ENCODE peak calls at places on chromosomes 13 and 19, in nine cellular contexts. N, Y, E, C, Q, K, L, B and A are unnamed samples. For H3K36me3, the result is how much of the 10 kb centered on the place peaks cover.

GRCh38 chr13:51230473-51231105 is 8.4 kb downstream of the FAM124A start:
- DNase-seq in Y (peak), K (peak), C (no peak), Q (peak), B (peak), N (no peak), L (peak), E (no peak), A (no peak)

GRCh38 chr13:23758783-23759527 is 130.2 kb downstream of the MIPEP start:
- DNase-seq in Y (no peak), L (no peak), Q (no peak), N (no peak), C (no peak), B (no peak), K (no peak), E (no peak), A (no peak)

GRCh38 chr13:105159794-105160193 is 1375.7 kb downstream of the EFNB2 start:
- DNase-seq in Y (no peak), Q (no peak), C (no peak), B (no peak), N (no peak), K (no peak), E (no peak), L (no peak), A (no peak)

GRCh38 chr19:41426952-41427646 is at the start of gene B3GNT8:
- DNase-seq in L (peak), Q (peak), Y (peak), E (peak), B (peak), N (peak), K (peak), C (peak), A (peak)

GRCh38 chr19:45917421-45918091 is 3.0 kb upstream of the NANOS2 start:
- DNase-seq in Y (no peak), L (no peak), Q (no peak), N (no peak), K (no peak), E (no peak), B (no peak), C (no peak), A (no peak)

GRCh38 chr13:95343944-95344343 is 42.7 kb upstream of the ABCC4 start:
- DNase-seq in L (no peak), E (no peak), B (no peak), Y (no peak), N (no peak), K (no peak), C (no peak), Q (no peak), A (no peak)

GRCh38 chr19:12648088-12648487 is 18.5 kb downstream of the MAN2B1 start:
- DNase-seq in Y (no peak), N (no peak), L (no peak), C (no peak), Q (no peak), E (no peak), B (peak), K (no peak), A (no peak)

GRCh38 chr19:57308514-57308913 is 11.8 kb upstream of the ZNF543 start:
- DNase-seq in E (no peak), L (no peak), K (no peak), C (no peak), N (no peak), Q (no peak), Y (no peak), B (no peak), A (no peak)

GRCh38 chr19:37948362-37948761 is 41.4 kb downstream of the SIPA1L3 start:
- DNase-seq in Y (peak), L (no peak), E (no peak), C (no peak), Q (no peak), N (no peak), B (no peak), K (no peak), A (no peak)

DNA sequence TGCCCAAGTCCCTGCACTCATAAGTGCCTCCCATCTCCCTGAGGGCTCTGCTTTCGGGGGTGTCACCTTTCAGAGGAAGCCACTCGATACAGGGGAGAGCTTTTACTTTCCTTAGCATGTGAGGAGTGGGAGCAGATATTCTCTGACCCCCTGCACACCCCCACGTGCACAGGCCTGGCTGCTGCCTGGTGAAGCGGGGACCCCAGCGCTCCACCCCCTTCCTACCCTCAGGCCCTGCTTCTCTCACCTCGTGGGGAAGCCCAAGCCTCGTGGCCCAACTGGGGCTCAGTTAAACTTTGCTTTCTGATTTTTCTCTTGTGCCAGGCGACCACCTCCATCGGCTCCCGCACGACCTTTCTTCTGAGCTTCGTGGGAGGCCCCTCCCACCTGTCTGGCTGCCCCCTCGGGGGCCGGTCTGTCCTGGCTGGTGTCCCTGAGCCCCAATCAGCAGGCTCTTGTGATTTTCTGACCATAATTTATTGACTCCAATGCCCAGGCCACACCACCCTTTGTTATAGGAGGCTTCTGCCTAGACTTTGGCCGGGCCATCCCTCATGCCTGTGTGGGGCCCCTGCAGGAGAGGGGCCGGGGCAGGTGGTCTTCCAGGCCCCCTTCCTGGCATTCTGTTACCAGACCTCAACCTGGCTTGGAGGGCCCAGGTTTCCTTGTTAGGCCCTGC is 3.9 kb downstream of the TMED1 start:
- DNase-seq in E (no peak), Y (no peak), L (no peak), B (peak), C (no peak), K (no peak), N (no peak), Q (no peak), A (no peak)
- H3K36me3 ChIP-seq in E (under half), Y (half or more), L (half or more), B (under half), C (under half), K (under half), N (under half), Q (half or more), A (under half)

GRCh38 chr19:1013218-1013617 is 7.7 kb downstream of the TMEM259 start:
- DNase-seq in N (no peak), Q (no peak), K (no peak), B (peak), C (no peak), L (no peak), E (no peak), Y (no peak), A (no peak)

GRCh38 chr19:1016647-1017114 is 4.2 kb downstream of the TMEM259 start:
- DNase-seq in E (no peak), C (no peak), B (peak), K (peak), L (no peak), Q (peak), N (no peak), Y (no peak), A (no peak)

GRCh38 chr19:1015782-1016646 is 4.9 kb downstream of the TMEM259 start:
- DNase-seq in L (no peak), Y (no peak), C (no peak), K (no peak), B (peak), N (no peak), Q (peak), E (no peak), A (no peak)

GRCh38 chr19:1014161-1015060 is 6.5 kb downstream of the TMEM259 start:
- DNase-seq in E (no peak), B (peak), K (no peak), Y (no peak), N (no peak), Q (no peak), L (no peak), C (no peak), A (no peak)

GRCh38 chr19:1015061-1015781 is 5.7 kb downstream of the TMEM259 start:
- DNase-seq in Y (no peak), Q (no peak), B (peak), E (no peak), C (no peak), K (no peak), L (no peak), N (no peak), A (no peak)
- H3K36me3 ChIP-seq in Y (half or more), Q (half or more), B (under half), E (under half), C (under half), K (under half), L (under half), N (under half), A (under half)

DNA sequence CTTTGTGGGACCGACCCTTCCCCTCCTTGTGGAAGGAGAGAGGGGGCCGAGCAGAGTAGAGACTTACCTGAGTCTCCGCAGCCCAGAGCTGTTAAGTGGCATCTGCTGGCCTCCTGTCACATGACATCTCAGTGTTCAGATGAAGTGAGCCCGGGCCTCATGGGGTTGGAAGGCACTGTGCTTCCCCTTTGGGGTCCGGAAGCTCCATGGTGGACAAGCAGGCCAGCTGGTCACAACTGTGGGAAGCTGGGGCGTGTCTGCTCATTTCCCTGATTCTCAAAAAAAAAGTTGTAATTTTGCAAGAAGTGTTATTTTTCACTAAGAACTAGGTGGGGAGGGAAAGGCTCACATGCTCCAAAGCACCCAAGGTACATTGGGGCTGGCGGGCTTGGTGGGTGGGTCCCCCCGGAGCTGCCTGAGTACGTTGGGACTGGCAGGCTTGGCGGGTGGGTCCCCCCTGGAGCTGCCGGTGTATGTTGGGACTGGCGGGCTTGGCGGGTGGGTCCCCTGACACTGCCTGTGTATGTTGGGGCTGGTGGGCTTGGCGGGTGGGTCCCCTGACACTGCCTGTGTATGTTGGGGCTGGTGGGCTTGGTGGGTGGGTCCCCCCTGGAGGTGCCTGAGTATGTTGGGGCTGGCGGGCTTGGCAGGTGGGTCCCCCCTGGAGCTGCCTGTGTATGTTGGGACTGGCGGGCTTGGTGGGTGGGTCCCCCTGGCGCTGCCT is 18.2 kb upstream of the DCUN1D2 start:
- DNase-seq in K (no peak), L (no peak), E (no peak), C (no peak), Q (no peak), B (no peak), Y (no peak), N (no peak), A (no peak)
- H3K36me3 ChIP-seq in K (under half), L (half or more), E (under half), C (under half), Q (under half), B (under half), Y (half or more), N (under half), A (under half)

DNA sequence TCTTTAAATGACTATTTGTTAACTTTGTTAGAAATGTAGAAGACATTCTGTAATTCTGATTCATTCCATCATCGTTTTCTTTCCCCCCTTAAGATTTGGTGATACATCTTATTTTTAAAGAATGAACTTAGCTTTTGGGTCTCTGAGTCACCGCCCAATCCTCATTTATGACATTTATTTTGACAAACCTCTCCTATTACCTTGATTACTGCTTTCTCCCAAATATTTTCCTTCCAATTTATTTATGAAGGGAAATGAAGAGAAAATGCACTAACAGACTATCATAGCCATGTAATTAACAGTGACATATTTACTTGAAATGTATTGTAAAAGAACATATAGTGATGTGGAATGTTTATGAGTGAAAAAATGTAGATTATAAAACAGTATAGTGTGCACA is 241.6 kb downstream of the DCLK1 start:
- DNase-seq in Q (no peak), L (no peak), K (no peak), C (no peak), B (no peak), Y (no peak), N (no peak), E (no peak), A (no peak)
- H3K36me3 ChIP-seq in Q (under half), L (under half), K (under half), C (under half), B (under half), Y (under half), N (under half), E (under half), A (under half)

GRCh38 chr13:40946485-40946884 is 72.6 kb downstream of the ELF1 start:
- DNase-seq in N (no peak), Y (no peak), E (no peak), B (no peak), K (no peak), Q (no peak), L (no peak), C (no peak), A (no peak)
- H3K36me3 ChIP-seq in N (under half), Y (half or more), E (half or more), B (under half), K (under half), Q (half or more), L (half or more), C (under half), A (under half)

GRCh38 chr13:113616281-113616906 is 31.8 kb downstream of the TFDP1 start:
- DNase-seq in Q (no peak), N (no peak), Y (no peak), B (peak), K (peak), E (no peak), L (no peak), C (no peak), A (no peak)
- H3K36me3 ChIP-seq in Q (under half), N (under half), Y (under half), B (under half), K (under half), E (under half), L (under half), C (under half), A (under half)

DNA sequence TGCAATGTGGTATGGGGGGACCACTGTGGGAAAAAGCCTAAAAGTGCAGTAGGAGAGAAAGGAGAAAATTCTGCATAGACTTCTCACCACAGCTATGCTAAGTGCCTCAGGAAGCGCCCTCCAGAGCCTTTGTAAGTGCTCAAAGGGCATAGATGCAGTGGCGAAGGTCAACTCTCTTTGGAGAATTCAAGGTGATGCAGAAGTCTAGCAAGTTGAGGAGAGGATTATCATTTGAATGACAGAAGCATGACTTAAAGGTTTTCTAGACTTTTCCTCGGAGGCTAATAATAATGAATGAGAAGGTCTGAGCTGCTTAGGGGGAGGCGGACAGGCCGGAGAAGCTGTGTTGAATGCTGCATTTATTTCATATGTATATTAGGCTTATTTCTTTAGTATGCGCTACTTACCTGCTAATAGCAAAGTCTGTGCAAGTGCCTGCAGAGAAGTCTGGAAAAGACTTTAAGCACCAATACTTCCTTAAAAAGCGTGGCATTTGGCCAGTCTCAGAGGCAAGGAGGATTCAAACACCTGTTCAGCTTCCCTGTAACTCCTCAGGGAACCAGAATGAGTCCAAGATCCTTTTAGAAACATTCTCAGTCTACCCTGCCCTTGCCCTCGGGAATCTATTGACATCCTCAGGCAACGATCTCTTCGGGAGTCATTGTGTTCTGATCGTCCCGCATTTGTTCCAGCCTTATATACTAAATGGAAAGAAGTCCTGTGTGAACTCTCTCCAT is 56.2 kb downstream of the FLT1 start:
- DNase-seq in K (no peak), N (no peak), Y (no peak), B (no peak), E (no peak), L (no peak), C (no peak), Q (no peak), A (peak)
- H3K36me3 ChIP-seq in K (under half), N (under half), Y (under half), B (under half), E (under half), L (under half), C (under half), Q (under half), A (under half)

GRCh38 chr13:113636266-113636963 is 21.6 kb downstream of the ATP4B start:
- DNase-seq in E (no peak), Q (peak), C (no peak), K (no peak), B (peak), N (peak), Y (no peak), L (no peak), A (no peak)

GRCh38 chr13:113635709-113636108 is 22.3 kb downstream of the ATP4B start:
- DNase-seq in Y (no peak), Q (no peak), N (no peak), K (no peak), C (no peak), E (no peak), L (no peak), B (peak), A (no peak)

GRCh38 chr13:113638173-113638746 is 19.7 kb downstream of the ATP4B start:
- DNase-seq in C (no peak), B (peak), L (no peak), K (no peak), Y (peak), N (no peak), E (no peak), Q (peak), A (no peak)

GRCh38 chr13:113638806-113639205 is 19.2 kb downstream of the ATP4B start:
- DNase-seq in Q (peak), E (no peak), L (no peak), N (no peak), C (no peak), Y (no peak), B (no peak), K (no peak), A (no peak)

DNA sequence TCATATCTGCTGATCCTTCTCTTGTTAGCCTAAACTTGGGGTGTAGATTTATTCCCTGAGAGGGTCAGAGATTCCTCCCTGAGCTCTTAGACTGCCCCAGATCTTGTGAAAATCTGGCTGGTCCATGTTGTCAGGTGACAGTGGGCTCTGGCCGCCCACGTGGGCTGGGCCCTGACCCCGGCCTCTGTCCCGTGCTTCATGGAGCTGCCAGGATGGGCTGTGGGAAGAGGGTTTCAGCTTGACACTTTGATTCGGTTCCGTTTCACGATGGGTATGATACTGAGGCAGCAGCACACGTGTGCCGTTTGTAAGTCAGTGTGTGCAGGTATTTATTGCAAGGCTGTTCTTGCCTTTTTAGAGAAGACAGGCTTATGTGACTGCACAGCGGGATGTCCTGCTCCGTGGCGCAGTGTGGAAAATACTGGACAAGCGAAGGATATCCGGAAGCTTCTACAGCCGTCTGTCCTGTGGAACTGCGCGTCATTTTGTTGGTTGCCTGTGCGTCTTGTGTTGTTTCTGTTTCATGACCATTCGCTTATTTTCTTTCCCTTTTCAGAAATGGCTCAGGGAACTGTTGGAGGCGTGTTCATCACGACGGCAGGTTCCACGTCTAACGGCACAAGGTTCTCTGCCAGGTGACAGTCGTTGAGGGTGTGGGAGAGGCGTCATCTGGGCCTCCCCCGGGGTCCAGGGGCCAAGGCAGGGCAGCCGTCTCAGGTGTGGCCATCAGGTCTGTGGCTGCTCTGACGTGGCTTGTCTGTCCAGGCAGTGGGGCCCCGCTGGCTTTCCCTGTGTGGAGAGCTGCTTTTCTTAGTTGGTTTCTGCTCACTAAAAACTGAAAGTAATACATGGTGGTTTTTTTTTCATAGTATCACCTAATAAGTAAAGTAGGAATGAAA is 20.5 kb downstream of the ATP4B start:
- DNase-seq in Y (no peak), E (no peak), Q (peak), N (peak), K (no peak), B (peak), L (no peak), C (no peak), A (no peak)
- H3K36me3 ChIP-seq in Y (half or more), E (under half), Q (half or more), N (half or more), K (under half), B (under half), L (half or more), C (under half), A (under half)